ENCODE peak calls at places on chromosomes 4 and X, in nine cellular contexts. P, Z, L, H, M, A, W, V and F are unnamed samples.

GRCh38 chrX:71282514-71283408 is 674 bp upstream of the NONO start:
- DNase-seq in M (no peak), A (no peak), V (peak; percentile 67), L (no peak), H (no peak), Z (peak; percentile 35), W (no peak), P (no peak), F (no peak)

GRCh38 chr4:107069049-107069448 is 32.9 kb upstream of the DKK2 start:
- DNase-seq in V (no peak), P (no peak), M (no peak), A (no peak), L (no peak), Z (no peak), W (no peak), H (no peak), F (no peak)

GRCh38 chr4:88672987-88673386 is 24.6 kb downstream of the NAP1L5 start:
- DNase-seq in V (peak; percentile 37), H (no peak), M (peak; percentile 61), L (peak; percentile 32), A (no peak), Z (no peak), P (peak; percentile 23), W (peak; percentile 23), F (no peak)

GRCh38 chr4:156705291-156705690 is 266.3 kb downstream of the PDGFC start:
- DNase-seq in M (no peak), Z (no peak), V (no peak), P (no peak), A (no peak), L (no peak), W (no peak), H (no peak), F (no peak)

GRCh38 chr4:52107336-52107735 is 56.2 kb downstream of the SPATA18 start:
- DNase-seq in Z (no peak), M (no peak), P (no peak), A (no peak), L (no peak), W (no peak), H (no peak), V (no peak), F (no peak)

GRCh38 chr4:25020240-25020639 is 10.5 kb downstream of the LGI2 start:
- DNase-seq in W (no peak), P (no peak), Z (peak; percentile 16), L (no peak), A (no peak), M (no peak), H (no peak), V (no peak), F (no peak)

GRCh38 chr4:179750374-179750773 is 2308.1 kb upstream of the AGA start:
- DNase-seq in H (no peak), Z (no peak), A (no peak), V (no peak), W (no peak), M (peak; percentile 30), P (no peak), L (no peak), F (no peak)

GRCh38 chrX:19672211-19672814 is 157.0 kb upstream of the MAP3K15 start:
- DNase-seq in H (no peak), W (no peak), L (no peak), A (no peak), M (no peak), P (no peak), Z (no peak), V (no peak), F (no peak)

GRCh38 chr4:48131736-48132135 is 2.3 kb downstream of the TXK start:
- DNase-seq in M (no peak), L (no peak), W (no peak), P (no peak), Z (no peak), H (no peak), A (no peak), V (no peak), F (no peak)

GRCh38 chr4:14749910-14750309 is 252.4 kb upstream of the CPEB2 start:
- DNase-seq in A (no peak), W (no peak), Z (no peak), L (no peak), M (peak; percentile 38), H (peak; percentile 30), P (no peak), V (no peak), F (no peak)

GRCh38 chr4:155759372-155760252 is 791 bp downstream of the GUCY1B1 start:
- DNase-seq in Z (peak; percentile 5), M (peak; percentile 69), V (peak; percentile 20), L (no peak), H (peak; percentile 35), P (no peak), W (no peak), A (peak; percentile 50), F (peak; percentile 8)

DNA sequence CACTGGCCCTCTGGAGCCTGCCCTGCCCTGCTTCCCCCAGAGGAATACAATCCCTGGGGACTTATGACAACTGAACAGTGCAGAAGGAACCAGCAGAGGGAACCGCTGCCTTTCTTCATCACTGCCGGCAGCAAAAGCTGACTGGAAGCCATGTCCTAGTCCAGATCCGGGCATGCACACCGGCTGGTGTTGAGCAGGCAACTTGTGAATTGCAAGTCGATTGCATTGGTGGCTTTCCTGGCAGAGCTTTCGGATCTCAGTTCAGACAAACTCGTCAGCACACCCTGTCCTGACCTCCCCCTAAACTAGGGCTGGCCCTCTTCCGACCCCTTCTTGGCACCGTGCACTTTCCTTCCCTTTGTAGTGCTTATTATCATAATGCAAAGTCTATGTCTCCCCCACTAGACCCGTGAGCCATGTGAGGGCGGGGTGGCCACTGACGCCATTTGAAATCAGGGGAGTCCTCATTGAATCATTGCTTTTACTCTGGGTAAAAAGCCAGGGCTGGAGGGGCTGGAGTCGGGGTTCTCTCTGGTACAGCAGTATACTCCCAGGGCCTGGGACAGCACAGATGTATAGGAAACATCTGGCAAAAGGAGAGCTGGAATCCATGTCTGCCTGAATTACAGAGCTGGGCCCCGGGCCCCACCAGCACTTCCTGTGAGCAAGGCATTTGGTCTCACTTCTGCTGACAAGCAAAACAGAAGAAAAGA is 1.8 kb downstream of the ARHGAP4 start:
- DNase-seq in V (peak; percentile 78), M (peak; percentile 64), P (no peak), L (peak; percentile 76), Z (peak; percentile 34), H (peak; percentile 39), A (peak; percentile 56), W (peak; percentile 66), F (no peak)
- H3K4me1 ChIP-seq in V (peaks cover 32% of the 10 kb centered on the region), M (peaks cover 11% of the 10 kb centered on the region), P (peaks cover 15% of the 10 kb centered on the region), L (peaks cover 38% of the 10 kb centered on the region), Z (peaks cover 12% of the 10 kb centered on the region), H (peaks cover 49% of the 10 kb centered on the region), A (peaks cover 6% of the 10 kb centered on the region), W (peaks cover 55% of the 10 kb centered on the region), F (peaks cover 8% of the 10 kb centered on the region)

DNA sequence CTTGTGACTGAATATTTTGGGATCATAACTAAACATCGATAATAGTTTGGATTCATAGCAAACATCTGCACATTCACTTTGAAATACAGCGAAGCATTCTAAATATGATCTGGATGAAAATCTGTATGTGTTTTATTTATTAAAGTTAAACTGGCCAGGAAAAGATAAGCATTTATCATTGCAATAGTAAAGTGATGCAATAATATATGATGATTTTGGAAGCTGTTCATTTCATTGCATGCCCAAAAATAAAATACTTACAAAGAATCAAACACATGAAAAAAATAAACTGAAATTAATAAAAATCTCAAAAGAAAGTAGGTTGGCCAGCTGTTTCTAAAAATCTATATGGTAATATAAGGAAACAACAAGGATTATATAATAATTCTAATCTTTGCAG is 1.9 kb downstream of the PRDM5 start:
- DNase-seq in Z (no peak), M (no peak), W (no peak), L (no peak), A (no peak), H (no peak), V (no peak), P (no peak), F (no peak)
- H3K4me3 ChIP-seq in Z (no peak overlapping the region), M (no peak overlapping the region), W (no peak overlapping the region), L (no peak overlapping the region), A (no peak overlapping the region), H (no peak overlapping the region), V (no peak overlapping the region), P (peak overlapping the region; percentile 93), F (no peak overlapping the region)

GRCh38 chr4:17347445-17347844 is 164.4 kb downstream of the QDPR start:
- DNase-seq in W (peak; percentile 45), A (no peak), M (peak; percentile 36), Z (peak; percentile 3), P (no peak), H (no peak), V (no peak), L (peak; percentile 71), F (no peak)
- TF ChIP-seq CTCF in W (peak; percentile 67), A (no peak), M (peak; percentile 80), Z (no peak), P (peak; percentile 62), H (peak; percentile 34), V (peak; percentile 43), L (peak; percentile 86), F (no peak)

GRCh38 chrX:132041016-132041415 is 17.9 kb downstream of the STK26 start:
- DNase-seq in L (no peak), P (no peak), Z (no peak), H (no peak), M (no peak), W (no peak), V (no peak), A (no peak), F (no peak)

GRCh38 chrX:132033166-132033565 is 10.1 kb downstream of the STK26 start:
- DNase-seq in P (no peak), L (no peak), H (no peak), M (no peak), V (no peak), Z (no peak), A (no peak), W (no peak), F (no peak)

GRCh38 chrX:132040066-132040465 is 17.0 kb downstream of the STK26 start:
- DNase-seq in A (no peak), L (no peak), W (no peak), H (no peak), V (no peak), Z (no peak), P (no peak), M (no peak), F (no peak)

GRCh38 chrX:132034648-132035047 is 11.5 kb downstream of the STK26 start:
- DNase-seq in A (no peak), P (no peak), M (no peak), L (no peak), V (no peak), H (no peak), W (no peak), Z (no peak), F (no peak)

DNA sequence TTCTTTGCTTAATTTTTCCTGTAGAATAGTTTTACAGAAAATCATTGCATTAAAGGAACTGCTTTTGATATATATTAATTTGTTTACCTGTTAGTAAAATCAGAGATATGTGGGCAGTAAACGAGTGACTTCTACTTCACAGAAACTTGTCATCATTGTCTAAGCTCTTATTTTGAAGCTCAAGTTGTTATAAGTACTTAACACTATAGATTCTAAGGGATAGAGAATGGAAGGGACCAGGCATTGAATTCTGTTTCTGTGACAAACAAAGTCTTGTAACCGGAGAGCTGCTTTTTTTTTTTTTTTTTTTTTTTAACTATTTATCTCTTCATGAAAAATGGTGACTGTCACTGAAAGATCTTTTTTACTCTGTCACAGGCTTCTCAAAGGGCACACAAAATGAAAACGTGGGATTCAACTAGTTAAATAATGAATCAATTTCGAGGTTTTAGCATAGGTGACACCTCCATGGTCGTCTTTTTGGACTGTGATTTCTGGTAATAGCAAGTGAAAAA is 14.4 kb downstream of the STK26 start:
- DNase-seq in M (no peak), H (no peak), W (no peak), Z (no peak), L (no peak), A (no peak), P (no peak), V (no peak), F (no peak)
- H3K4me1 ChIP-seq in M (peaks cover 36% of the 10 kb centered on the region), H (no peaks in the 10 kb centered on the region), W (peaks cover 16% of the 10 kb centered on the region), Z (no peaks in the 10 kb centered on the region), L (peaks cover 15% of the 10 kb centered on the region), A (no peaks in the 10 kb centered on the region), P (no peaks in the 10 kb centered on the region), V (peaks cover 39% of the 10 kb centered on the region), F (no peaks in the 10 kb centered on the region)